ENCODE peak calls at places on chromosomes 2 and 18, in seven cellular contexts. O is Caki2; X is GM03348; N is EL; U is stimulated activated CD4-positive, alpha-beta T cell treated with anti-CD3 and anti-CD28 coated beads, Interleukin-1b, Interleukin-23, amount 100 ng/mL, for 48 hours; A is RWPE1; C is fibroblast of lung. M is an unnamed sample.
A peak's percentile ranks its signal among the peaks of the same experiment; 100 is the strongest.

GRCh38 chr2:96403481-96403880 is 67.9 kb downstream of the NCAPH start:
- DNase-seq in C (no peak), A (no peak), N (no peak), O (no peak), X (no peak), U (no peak), M (peak; percentile 35)

GRCh38 chr2:217993817-217994459 is 8.9 kb downstream of the TNS1 start:
- DNase-seq in A (no peak), N (peak; percentile 33), O (no peak), C (peak; percentile 39), U (peak; percentile 45), X (peak; percentile 81), M (peak; percentile 64)

GRCh38 chr2:96856776-96857673 is 791 bp downstream of the ANKRD39 start:
- DNase-seq in O (peak; percentile 51), A (no peak), X (no peak), C (no peak), N (peak; percentile 43), U (peak; percentile 40), M (no peak)

GRCh38 chr2:200298816-200299215 is 7.7 kb upstream of the SPATS2L start:
- DNase-seq in O (no peak), X (no peak), C (no peak), N (no peak), U (no peak), A (no peak), M (no peak)

GRCh38 chr2:112065966-112066365 is 10.9 kb downstream of the TMEM87B start:
- DNase-seq in N (peak; percentile 82), U (no peak), A (peak; percentile 24), C (peak; percentile 89), O (no peak), X (peak; percentile 82), M (no peak)

GRCh38 chr2:217695033-217695520 is 307.7 kb downstream of the TNS1 start:
- DNase-seq in C (peak; percentile 93), N (peak; percentile 99), A (peak; percentile 54), O (peak; percentile 23), U (no peak), X (peak; percentile 87), M (no peak)

GRCh38 chr18:54284967-54285785 is 15.9 kb downstream of the POLI start:
- DNase-seq in O (peak; percentile 49), N (peak; percentile 78), A (peak; percentile 18), X (peak; percentile 62), C (peak; percentile 79), U (peak; percentile 90), M (no peak)

GRCh38 chr2:88452151-88452851 is at the start of gene FOXI3:
- DNase-seq in N (no peak), C (no peak), U (no peak), O (no peak), X (no peak), A (no peak), M (no peak)

GRCh38 chr2:96025107-96025492 is 9.6 kb downstream of the GPAT2 start:
- DNase-seq in C (no peak), A (no peak), U (no peak), X (no peak), O (no peak), N (no peak), M (no peak)

GRCh38 chr2:74457129-74457548 is 1.1 kb upstream of the WBP1 start:
- DNase-seq in O (no peak), U (no peak), N (no peak), C (peak; percentile 60), A (no peak), X (no peak), M (no peak)

GRCh38 chr2:50953021-50953420 is 78.9 kb downstream of the NRXN1 start:
- DNase-seq in N (no peak), O (peak; percentile 82), U (no peak), X (peak; percentile 12), A (peak; percentile 83), C (peak; percentile 95), M (no peak)

GRCh38 chr2:73281244-73281643 is 3.0 kb downstream of the FBXO41 start:
- DNase-seq in O (no peak), N (no peak), C (no peak), A (no peak), X (no peak), U (no peak), M (no peak)

M was measured in upper lobe of left lung.